ENCODE peak calls at places on chromosomes 4 and X, in seven cellular contexts. One of them, this sample, is unnamed.

GRCh38 chr4:175419120-175419774 is 392.8 kb downstream of the GPM6A start:
- DNase-seq in HFFc6: peak; percentile 89
- DNase-seq in CD4-positive, alpha-beta T cell: no peak
- DNase-seq in H9: no peak
- DNase-seq in Calu3: peak; percentile 5
- DNase-seq in ovary: no peak
- DNase-seq in astrocyte of the spinal cord: peak; percentile 99
- DNase-seq in this sample: no peak

GRCh38 chrX:135549519-135549918 is 29.1 kb downstream of the INTS6L start:
- DNase-seq in HFFc6: no peak
- DNase-seq in CD4-positive, alpha-beta T cell: no peak
- DNase-seq in H9: no peak
- DNase-seq in Calu3: no peak
- DNase-seq in ovary: no peak
- DNase-seq in astrocyte of the spinal cord: no peak
- DNase-seq in this sample: no peak

GRCh38 chrX:115226929-115227328 is 7.0 kb downstream of the LRCH2 start:
- DNase-seq in HFFc6: peak; percentile 24
- DNase-seq in CD4-positive, alpha-beta T cell: no peak
- DNase-seq in H9: peak; percentile 61
- DNase-seq in Calu3: peak; percentile 25
- DNase-seq in ovary: no peak
- DNase-seq in astrocyte of the spinal cord: peak; percentile 12
- DNase-seq in this sample: no peak

GRCh38 chr4:56505269-56506109 is at the start of gene ARL9:
- DNase-seq in HFFc6: peak; percentile 31
- DNase-seq in CD4-positive, alpha-beta T cell: peak; percentile 48
- DNase-seq in H9: peak; percentile 80
- DNase-seq in Calu3: peak; percentile 43
- DNase-seq in ovary: peak; percentile 48
- DNase-seq in astrocyte of the spinal cord: peak; percentile 68
- DNase-seq in this sample: peak; percentile 52

GRCh38 chr4:54229631-54230478 is 762 bp downstream of the PDGFRA start:
- DNase-seq in HFFc6: no peak
- DNase-seq in CD4-positive, alpha-beta T cell: no peak
- DNase-seq in H9: peak; percentile 67
- DNase-seq in Calu3: no peak
- DNase-seq in ovary: peak; percentile 41
- DNase-seq in astrocyte of the spinal cord: peak; percentile 24
- DNase-seq in this sample: no peak

GRCh38 chrX:118495958-118496762 is 545 bp downstream of the DOCK11 start:
- DNase-seq in HFFc6: no peak
- DNase-seq in CD4-positive, alpha-beta T cell: peak; percentile 67
- DNase-seq in H9: peak; percentile 34
- DNase-seq in Calu3: peak; percentile 15
- DNase-seq in ovary: peak; percentile 9
- DNase-seq in astrocyte of the spinal cord: peak; percentile 10
- DNase-seq in this sample: peak; percentile 53

GRCh38 chrX:50799531-50799961 is 14.4 kb downstream of the SHROOM4 start:
- DNase-seq in HFFc6: no peak
- DNase-seq in CD4-positive, alpha-beta T cell: no peak
- DNase-seq in H9: no peak
- DNase-seq in Calu3: no peak
- DNase-seq in ovary: no peak
- DNase-seq in astrocyte of the spinal cord: peak; percentile 68
- DNase-seq in this sample: no peak

GRCh38 chr4:185902654-185903053 is 90.7 kb upstream of the SORBS2 start:
- DNase-seq in HFFc6: no peak
- DNase-seq in CD4-positive, alpha-beta T cell: no peak
- DNase-seq in H9: no peak
- DNase-seq in Calu3: no peak
- DNase-seq in ovary: no peak
- DNase-seq in astrocyte of the spinal cord: peak; percentile 49
- DNase-seq in this sample: no peak

GRCh38 chr4:157994863-157995262 is 178.0 kb downstream of the GASK1B start:
- DNase-seq in HFFc6: no peak
- DNase-seq in CD4-positive, alpha-beta T cell: no peak
- DNase-seq in H9: no peak
- DNase-seq in Calu3: no peak
- DNase-seq in ovary: no peak
- DNase-seq in astrocyte of the spinal cord: no peak
- DNase-seq in this sample: no peak

GRCh38 chrX:153477039-153477438 is 6.7 kb upstream of the HAUS7 start:
- DNase-seq in HFFc6: peak; percentile 40
- DNase-seq in CD4-positive, alpha-beta T cell: no peak
- DNase-seq in H9: peak; percentile 49
- DNase-seq in Calu3: no peak
- DNase-seq in ovary: no peak
- DNase-seq in astrocyte of the spinal cord: peak; percentile 67
- DNase-seq in this sample: no peak

GRCh38 chr4:118849867-118850812 is 14.2 kb upstream of the SEC24D start:
- DNase-seq in HFFc6: no peak
- DNase-seq in CD4-positive, alpha-beta T cell: peak; percentile 20
- DNase-seq in H9: peak; percentile 66
- DNase-seq in Calu3: peak; percentile 6
- DNase-seq in ovary: no peak
- DNase-seq in astrocyte of the spinal cord: peak; percentile 34
- DNase-seq in this sample: no peak

GRCh38 chrX:10579753-10580060 is 40.7 kb downstream of the MID1 start:
- DNase-seq in HFFc6: no peak
- DNase-seq in CD4-positive, alpha-beta T cell: no peak
- DNase-seq in H9: no peak
- DNase-seq in Calu3: no peak
- DNase-seq in ovary: no peak
- DNase-seq in astrocyte of the spinal cord: peak; percentile 81
- DNase-seq in this sample: no peak

GRCh38 chrX:1213971-1214370 is 1.5 kb upstream of the CRLF2 start:
- DNase-seq in HFFc6: no peak
- DNase-seq in CD4-positive, alpha-beta T cell: no peak
- DNase-seq in H9: no peak
- DNase-seq in Calu3: no peak
- DNase-seq in ovary: no peak
- DNase-seq in astrocyte of the spinal cord: no peak
- DNase-seq in this sample: no peak

GRCh38 chrX:153814591-153815315 is 15.6 kb downstream of the PDZD4 start:
- DNase-seq in HFFc6: no peak
- DNase-seq in CD4-positive, alpha-beta T cell: no peak
- DNase-seq in H9: no peak
- DNase-seq in Calu3: no peak
- DNase-seq in ovary: no peak
- DNase-seq in astrocyte of the spinal cord: no peak
- DNase-seq in this sample: no peak

GRCh38 chr4:113971706-113972360 is 7.6 kb downstream of the ARSJ start:
- DNase-seq in HFFc6: peak; percentile 52
- DNase-seq in CD4-positive, alpha-beta T cell: no peak
- DNase-seq in H9: no peak
- DNase-seq in Calu3: no peak
- DNase-seq in ovary: no peak
- DNase-seq in astrocyte of the spinal cord: no peak
- DNase-seq in this sample: no peak

GRCh38 chr4:26736621-26737020 is 124.0 kb upstream of the STIM2 start:
- DNase-seq in HFFc6: peak; percentile 24
- DNase-seq in CD4-positive, alpha-beta T cell: no peak
- DNase-seq in H9: no peak
- DNase-seq in Calu3: no peak
- DNase-seq in ovary: no peak
- DNase-seq in astrocyte of the spinal cord: no peak
- DNase-seq in this sample: no peak

GRCh38 chr4:26141101-26141830 is 179.5 kb upstream of the RBPJ start:
- DNase-seq in HFFc6: no peak
- DNase-seq in CD4-positive, alpha-beta T cell: no peak
- DNase-seq in H9: no peak
- DNase-seq in Calu3: no peak
- DNase-seq in ovary: no peak
- DNase-seq in astrocyte of the spinal cord: peak; percentile 8
- DNase-seq in this sample: no peak

GRCh38 chrX:78452356-78452755 is 124.9 kb upstream of the CYSLTR1 start:
- DNase-seq in HFFc6: no peak
- DNase-seq in CD4-positive, alpha-beta T cell: no peak
- DNase-seq in H9: no peak
- DNase-seq in Calu3: no peak
- DNase-seq in ovary: no peak
- DNase-seq in astrocyte of the spinal cord: no peak
- DNase-seq in this sample: no peak

GRCh38 chrX:144566592-144566991 is 680.7 kb upstream of the SPANXN1 start:
- DNase-seq in HFFc6: no peak
- DNase-seq in CD4-positive, alpha-beta T cell: no peak
- DNase-seq in H9: peak; percentile 36
- DNase-seq in Calu3: no peak
- DNase-seq in ovary: no peak
- DNase-seq in astrocyte of the spinal cord: no peak
- DNase-seq in this sample: no peak

GRCh38 chr4:12411072-12411471 is 982.4 kb upstream of the HS3ST1 start:
- DNase-seq in HFFc6: no peak
- DNase-seq in CD4-positive, alpha-beta T cell: no peak
- DNase-seq in H9: no peak
- DNase-seq in Calu3: no peak
- DNase-seq in ovary: no peak
- DNase-seq in astrocyte of the spinal cord: peak; percentile 1
- DNase-seq in this sample: no peak
- TF ChIP-seq CTCF in HFFc6: no peak
- TF ChIP-seq CTCF in CD4-positive, alpha-beta T cell: no peak
- TF ChIP-seq CTCF in H9: no peak
- TF ChIP-seq CTCF in Calu3: no peak
- TF ChIP-seq CTCF in ovary: no peak
- TF ChIP-seq CTCF in astrocyte of the spinal cord: no peak
- TF ChIP-seq CTCF in this sample: no peak

GRCh38 chr4:183249854-183250253 is 70.2 kb downstream of the CLDN22 start:
- DNase-seq in HFFc6: peak; percentile 32
- DNase-seq in CD4-positive, alpha-beta T cell: no peak
- DNase-seq in H9: no peak
- DNase-seq in Calu3: peak; percentile 43
- DNase-seq in ovary: no peak
- DNase-seq in astrocyte of the spinal cord: peak; percentile 48
- DNase-seq in this sample: no peak
- TF ChIP-seq CTCF in HFFc6: peak; percentile 71
- TF ChIP-seq CTCF in CD4-positive, alpha-beta T cell: no peak
- TF ChIP-seq CTCF in H9: peak; percentile 60
- TF ChIP-seq CTCF in Calu3: no peak
- TF ChIP-seq CTCF in ovary: no peak
- TF ChIP-seq CTCF in astrocyte of the spinal cord: peak; percentile 44
- TF ChIP-seq CTCF in this sample: no peak

DNA sequence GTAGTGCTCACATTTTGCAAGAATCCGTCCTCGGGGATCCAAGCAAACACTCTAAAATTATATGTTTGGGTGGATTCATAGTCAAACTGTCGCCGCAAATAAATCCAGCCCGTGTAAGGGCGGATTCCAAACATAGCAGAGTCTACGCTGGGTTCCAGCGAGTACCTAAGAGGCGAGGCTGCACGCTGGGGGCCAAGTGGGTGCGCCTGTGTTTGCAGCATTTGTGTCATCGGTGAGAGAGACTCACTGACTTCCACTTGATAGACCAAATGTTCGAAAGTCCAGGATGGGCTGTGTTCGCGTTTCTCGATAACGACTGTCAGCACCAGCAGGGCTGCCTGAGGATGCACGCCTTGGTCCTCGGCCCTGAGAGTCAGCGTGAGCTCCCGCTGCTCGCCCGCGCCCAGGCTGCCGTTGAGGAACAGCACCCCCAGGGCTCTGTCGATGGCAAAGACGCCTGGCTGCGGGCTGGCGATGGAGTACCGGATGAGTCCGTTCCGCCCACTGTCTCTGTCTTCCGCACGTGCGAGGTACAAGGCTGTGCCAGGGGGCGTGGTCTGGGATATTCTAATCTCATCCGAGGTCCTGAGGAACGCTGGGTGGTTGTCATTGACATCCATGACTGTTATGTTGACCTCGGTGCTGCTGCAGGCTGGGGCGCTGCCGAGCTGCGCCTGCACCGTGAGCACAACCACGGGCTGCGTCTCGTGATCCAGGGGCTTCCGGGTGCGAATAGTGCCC is 158.7 kb downstream of the DCHS2 start:
- DNase-seq in HFFc6: no peak
- DNase-seq in CD4-positive, alpha-beta T cell: peak; percentile 36
- DNase-seq in H9: peak; percentile 88
- DNase-seq in Calu3: no peak
- DNase-seq in ovary: peak; percentile 55
- DNase-seq in astrocyte of the spinal cord: no peak
- DNase-seq in this sample: peak; percentile 38
- TF ChIP-seq CTCF in HFFc6: no peak
- TF ChIP-seq CTCF in CD4-positive, alpha-beta T cell: no peak
- TF ChIP-seq CTCF in H9: no peak
- TF ChIP-seq CTCF in Calu3: no peak
- TF ChIP-seq CTCF in ovary: no peak
- TF ChIP-seq CTCF in astrocyte of the spinal cord: no peak
- TF ChIP-seq CTCF in this sample: no peak

DNA sequence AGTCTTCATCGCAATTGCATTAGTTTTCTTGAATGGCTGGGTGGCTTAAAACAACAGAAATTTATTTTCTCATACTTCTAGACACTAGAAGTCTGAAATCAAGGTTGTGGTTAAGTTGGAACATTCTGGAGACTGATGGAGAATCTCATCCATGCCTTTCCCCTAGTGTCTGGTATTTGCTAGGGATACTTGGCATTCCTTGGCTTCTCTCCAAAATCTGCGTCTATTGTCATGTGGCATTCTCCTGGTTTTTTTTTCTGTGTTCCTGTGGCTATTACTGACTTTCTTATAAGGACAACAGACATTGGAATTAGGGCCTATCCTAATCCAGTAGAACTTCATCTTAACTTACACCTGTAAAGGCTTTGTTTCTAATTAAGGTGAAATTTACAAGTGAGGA is 272.8 kb upstream of the EPHA5 start:
- DNase-seq in HFFc6: peak; percentile 14
- DNase-seq in CD4-positive, alpha-beta T cell: no peak
- DNase-seq in H9: peak; percentile 44
- DNase-seq in Calu3: no peak
- DNase-seq in ovary: no peak
- DNase-seq in astrocyte of the spinal cord: peak; percentile 81
- DNase-seq in this sample: no peak
- TF ChIP-seq CTCF in HFFc6: no peak
- TF ChIP-seq CTCF in CD4-positive, alpha-beta T cell: no peak
- TF ChIP-seq CTCF in H9: peak; percentile 55
- TF ChIP-seq CTCF in Calu3: no peak
- TF ChIP-seq CTCF in ovary: no peak
- TF ChIP-seq CTCF in astrocyte of the spinal cord: peak; percentile 4
- TF ChIP-seq CTCF in this sample: no peak

GRCh38 chr4:73944061-73944875 is 37.6 kb downstream of the PF4 start:
- DNase-seq in HFFc6: no peak
- DNase-seq in CD4-positive, alpha-beta T cell: no peak
- DNase-seq in H9: peak; percentile 47
- DNase-seq in Calu3: peak; percentile 45
- DNase-seq in ovary: peak; percentile 53
- DNase-seq in astrocyte of the spinal cord: peak; percentile 16
- DNase-seq in this sample: no peak
- TF ChIP-seq CTCF in HFFc6: no peak
- TF ChIP-seq CTCF in CD4-positive, alpha-beta T cell: no peak
- TF ChIP-seq CTCF in H9: peak; percentile 13
- TF ChIP-seq CTCF in Calu3: no peak
- TF ChIP-seq CTCF in ovary: no peak
- TF ChIP-seq CTCF in astrocyte of the spinal cord: peak; percentile 20
- TF ChIP-seq CTCF in this sample: no peak